ENCODE peak calls at places on chromosomes 11 and 22, in eight cellular contexts. L is stomach, D is B cell, C is A549, W is neural crest cell, P is ovary, Y is Calu3, X is RWPE1. Q is an unnamed sample.

GRCh38 chr11:132186699-132187098 is 816.3 kb downstream of the NTM start:
- DNase-seq in X (no peak), P (no peak), Y (no peak), C (no peak), W (peak), D (no peak), L (no peak), Q (no peak)

GRCh38 chr11:57210731-57211335 is 26.2 kb downstream of the APLNR start:
- DNase-seq in P (no peak), X (no peak), L (no peak), Y (no peak), W (no peak), C (no peak), D (no peak), Q (no peak)

GRCh38 chr11:57773026-57773598 is 11.5 kb downstream of the CTNND1 start:
- DNase-seq in W (no peak), L (no peak), P (no peak), Y (no peak), C (no peak), X (no peak), D (no peak), Q (no peak)

GRCh38 chr11:20238712-20239111 is 78.4 kb upstream of the DBX1 start:
- DNase-seq in W (no peak), P (no peak), Y (peak), C (no peak), L (no peak), D (no peak), X (no peak), Q (no peak)

GRCh38 chr11:119223856-119224255 is 17.7 kb downstream of the CBL start:
- DNase-seq in C (no peak), Y (no peak), W (no peak), L (no peak), X (no peak), P (no peak), D (no peak), Q (no peak)

GRCh38 chr11:119100246-119100959 is 1.2 kb downstream of the DPAGT1 start:
- DNase-seq in L (no peak), D (no peak), W (no peak), C (peak), Y (peak), P (no peak), X (no peak), Q (no peak)

GRCh38 chr22:36087784-36088183 is 59.2 kb upstream of the RBFOX2 start:
- DNase-seq in D (no peak), Y (no peak), X (no peak), C (no peak), L (no peak), W (no peak), P (no peak), Q (no peak)

GRCh38 chr11:116787786-116788486 is at the start of gene ZPR1:
- DNase-seq in W (peak), L (peak), C (peak), P (peak), X (peak), Y (peak), D (peak), Q (peak)

GRCh38 chr22:40654522-40655167 is 18.1 kb upstream of the MRTFA start:
- DNase-seq in L (peak), D (no peak), X (peak), W (no peak), Y (peak), P (no peak), C (peak), Q (no peak)

GRCh38 chr22:50314455-50315288 is 7.2 kb upstream of the PLXNB2 start:
- DNase-seq in W (no peak), Y (no peak), C (no peak), X (no peak), P (no peak), L (peak), D (peak), Q (peak)

GRCh38 chr11:132373405-132374141 is 1003.2 kb downstream of the NTM start:
- DNase-seq in W (no peak), P (no peak), X (no peak), L (no peak), C (no peak), D (no peak), Y (no peak), Q (no peak)

GRCh38 chr11:25943777-25944661 is 387.9 kb upstream of the ANO3 start:
- DNase-seq in X (no peak), Y (no peak), W (no peak), L (no peak), C (no peak), P (no peak), D (no peak), Q (no peak)

GRCh38 chr11:102121329-102121728 is 11.1 kb downstream of the YAP1 start:
- DNase-seq in C (no peak), P (no peak), X (no peak), D (no peak), L (no peak), W (no peak), Y (no peak), Q (no peak)

GRCh38 chr11:15930442-15931025 is 425.8 kb downstream of the SOX6 start:
- DNase-seq in L (no peak), Y (no peak), P (no peak), W (no peak), X (no peak), D (no peak), C (no peak), Q (peak)

GRCh38 chr11:45252134-45252856 is 33.8 kb downstream of the SYT13 start:
- DNase-seq in D (no peak), Y (peak), L (peak), P (no peak), X (peak), W (peak), C (peak), Q (no peak)

GRCh38 chr11:58075781-58076180 is 45.0 kb downstream of the OR6Q1 start:
- DNase-seq in C (no peak), D (no peak), L (no peak), Y (peak), X (peak), W (no peak), P (no peak), Q (no peak)

GRCh38 chr11:109033627-109034340 is 368.9 kb downstream of the DDX10 start:
- DNase-seq in W (no peak), Y (no peak), P (no peak), C (no peak), L (no peak), D (no peak), X (no peak), Q (no peak)

GRCh38 chr22:20035375-20036084 is 14.6 kb downstream of the TANGO2 start:
- DNase-seq in Y (no peak), X (no peak), W (no peak), L (no peak), C (no peak), P (no peak), D (no peak), Q (no peak)

GRCh38 chr11:29328961-29329441 is 687.8 kb downstream of the KCNA4 start:
- DNase-seq in D (no peak), X (peak), L (no peak), W (no peak), P (no peak), Y (peak), C (peak), Q (no peak)

GRCh38 chr22:49310354-49310753 is 517.3 kb downstream of the BRD1 start:
- DNase-seq in W (no peak), D (no peak), C (no peak), L (peak), Y (no peak), P (no peak), X (no peak), Q (no peak)

GRCh38 chr22:26360169-26360885 is 68.7 kb upstream of the ASPHD2 start:
- DNase-seq in L (peak), D (peak), P (peak), Y (peak), X (peak), W (peak), C (peak), Q (peak)

GRCh38 chr11:11899401-11899800 is 57.6 kb downstream of the USP47 start:
- DNase-seq in Y (no peak), C (peak), W (no peak), L (no peak), P (no peak), X (no peak), D (no peak), Q (no peak)

GRCh38 chr22:24965822-24966626 is 13.5 kb downstream of the KIAA1671 start:
- DNase-seq in Y (peak), C (peak), L (peak), P (peak), D (no peak), W (no peak), X (peak), Q (no peak)

GRCh38 chr11:70128435-70128906 is 50.4 kb downstream of the ANO1 start:
- DNase-seq in C (peak), P (no peak), W (no peak), L (peak), X (no peak), Y (peak), D (no peak), Q (no peak)

GRCh38 chr11:35366798-35367197 is 52.6 kb downstream of the SLC1A2 start:
- DNase-seq in W (no peak), Y (no peak), C (no peak), X (no peak), L (no peak), D (no peak), P (no peak), Q (no peak)

GRCh38 chr11:68342459-68343158 is 30.2 kb downstream of the LRP5 start:
- DNase-seq in P (no peak), C (no peak), X (peak), Y (peak), D (no peak), L (peak), W (no peak), Q (no peak)

GRCh38 chr11:11263238-11264030 is 89.6 kb downstream of the CSNK2A3 start:
- DNase-seq in D (no peak), X (no peak), L (no peak), W (no peak), P (no peak), C (no peak), Y (no peak), Q (no peak)

GRCh38 chr11:34242037-34242625 is 115.7 kb downstream of the ABTB2 start:
- DNase-seq in C (peak), Y (no peak), P (no peak), L (no peak), W (no peak), X (peak), D (no peak), Q (no peak)

GRCh38 chr22:48426466-48427380 is 1401.0 kb downstream of the BRD1 start:
- DNase-seq in P (no peak), C (no peak), W (no peak), X (no peak), Y (no peak), L (no peak), D (no peak), Q (no peak)

GRCh38 chr22:36435516-36436415 is 45.7 kb downstream of the TXN2 start:
- DNase-seq in D (peak), Y (peak), C (no peak), P (no peak), W (no peak), X (no peak), L (peak), Q (no peak)

GRCh38 chr11:34564406-34564805 is 50.8 kb upstream of the ELF5 start:
- DNase-seq in C (no peak), L (no peak), W (no peak), X (peak), P (no peak), Y (peak), D (no peak), Q (no peak)

GRCh38 chr22:30304495-30305244 is 15.4 kb upstream of the CASTOR1 start:
- DNase-seq in D (peak), Y (peak), C (no peak), P (no peak), X (peak), W (no peak), L (peak), Q (no peak)

GRCh38 chr22:31625661-31626426 is 36.2 kb downstream of the PISD start:
- DNase-seq in D (peak), P (peak), X (no peak), Y (no peak), W (peak), C (no peak), L (peak), Q (no peak)

GRCh38 chr11:66818231-66818955 is 24.8 kb upstream of the RCE1 start:
- DNase-seq in Y (no peak), X (no peak), P (no peak), W (no peak), L (no peak), C (no peak), D (no peak), Q (no peak)

GRCh38 chr11:111525456-111525855 is 10.9 kb downstream of the HOATZ start:
- DNase-seq in W (no peak), D (no peak), C (no peak), Y (no peak), L (no peak), X (no peak), P (no peak), Q (no peak)

GRCh38 chr11:41307371-41308080 is 151.9 kb downstream of the LRRC4C start:
- DNase-seq in X (no peak), Y (no peak), D (no peak), C (no peak), P (no peak), W (peak), L (no peak), Q (no peak)

GRCh38 chr11:69357458-69358397 is 63.8 kb downstream of the MYEOV start:
- DNase-seq in Y (no peak), C (no peak), X (no peak), P (no peak), W (no peak), D (no peak), L (peak), Q (no peak)

GRCh38 chr22:34416321-34416900 is 496.1 kb upstream of the LARGE1 start:
- DNase-seq in D (no peak), W (no peak), X (no peak), P (no peak), Y (no peak), L (no peak), C (no peak), Q (no peak)

GRCh38 chr22:34410111-34410510 is 489.8 kb upstream of the LARGE1 start:
- DNase-seq in L (no peak), D (no peak), W (no peak), P (no peak), X (no peak), Y (no peak), C (no peak), Q (no peak)

DNA sequence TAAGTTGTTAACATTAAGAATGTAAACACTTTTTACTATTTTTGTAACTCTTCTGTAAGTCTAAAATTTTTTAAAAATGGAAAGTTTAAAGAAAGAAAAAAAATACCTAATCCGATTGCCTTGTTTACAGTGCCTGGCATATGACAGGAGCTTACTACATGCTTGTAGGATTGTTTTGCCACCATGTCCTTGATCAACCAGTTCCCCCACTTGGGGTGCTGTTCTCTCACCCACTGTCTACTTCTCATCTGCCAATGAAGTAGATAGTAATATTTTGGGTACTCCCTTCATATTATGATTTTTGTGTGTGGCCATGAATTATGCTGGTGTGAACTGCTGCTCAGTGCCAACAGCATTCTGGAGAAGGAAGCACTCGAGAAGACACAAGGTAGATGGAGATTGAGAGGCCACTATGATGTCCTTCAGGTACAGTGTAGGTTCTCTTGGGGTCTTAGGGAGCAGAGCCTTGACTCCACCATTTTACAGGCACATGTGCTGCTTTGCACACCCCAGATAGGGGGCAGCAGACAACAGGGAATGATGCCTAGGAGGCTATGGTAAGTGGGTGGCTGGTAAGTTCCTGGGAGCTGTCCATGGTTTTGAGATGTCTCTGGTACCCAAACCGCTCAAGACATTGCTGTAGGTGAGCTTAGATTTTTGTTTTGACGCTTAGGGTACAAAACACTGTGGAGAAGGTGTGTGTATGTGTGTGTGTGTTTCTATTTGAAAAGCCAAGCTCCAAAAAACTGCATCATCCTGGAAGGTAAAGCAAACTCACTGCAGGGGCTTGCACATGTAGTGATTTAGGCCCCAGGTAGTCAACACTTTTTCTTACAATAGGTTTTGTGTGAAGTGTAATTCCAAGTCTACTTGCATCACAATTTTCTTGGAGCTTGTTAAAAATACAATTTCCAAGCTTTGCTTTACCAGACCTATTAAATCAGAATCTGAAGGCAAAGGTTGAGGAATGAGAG is 494.5 kb upstream of the LARGE1 start:
- DNase-seq in X (peak), Y (no peak), L (no peak), W (peak), C (peak), D (no peak), P (no peak), Q (no peak)
- TF ChIP-seq CTCF in X (peak), Y (no peak), L (no peak), W (peak), C (no peak), D (no peak), P (no peak), Q (no peak)

DNA sequence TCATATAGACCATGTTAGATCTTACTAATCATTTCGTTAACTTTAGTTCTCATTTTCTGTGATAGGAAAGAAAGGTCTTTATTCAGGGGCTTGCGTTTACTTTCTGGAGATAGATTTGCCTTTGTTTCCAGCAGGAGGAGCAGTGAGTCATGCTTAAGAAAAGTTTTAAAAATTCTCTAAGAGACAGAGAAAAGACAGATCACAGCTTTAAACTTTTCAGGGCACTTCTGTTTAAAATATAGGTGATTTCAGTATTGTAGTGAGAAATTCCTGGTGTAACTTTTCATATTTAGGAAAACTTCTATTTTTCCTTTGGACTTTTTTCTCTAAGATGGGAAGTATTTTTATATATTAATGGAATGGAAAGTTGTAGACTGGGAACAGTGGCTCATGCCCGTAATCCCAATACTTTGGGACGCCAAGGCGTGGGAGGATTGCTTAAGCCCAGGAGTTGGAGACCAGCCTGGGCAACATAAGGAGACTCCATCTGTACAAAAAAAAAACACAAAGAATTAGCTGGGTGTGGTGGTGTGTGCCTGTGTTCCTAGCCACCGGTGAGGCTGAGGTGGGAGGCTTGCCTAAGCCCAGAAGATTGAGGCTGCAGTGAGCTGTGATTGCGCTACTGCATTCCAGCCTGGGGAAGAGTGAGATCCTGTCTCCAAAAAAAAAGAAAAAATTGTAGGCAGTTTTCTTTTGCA is 60.3 kb downstream of the ATXN10 start:
- DNase-seq in D (no peak), W (no peak), Y (no peak), P (no peak), C (peak), X (no peak), L (no peak), Q (no peak)
- TF ChIP-seq CTCF in D (no peak), W (peak), Y (peak), P (peak), C (peak), X (peak), L (no peak), Q (no peak)

GRCh38 chr11:125075900-125076317 is 12.8 kb downstream of the SLC37A2 start:
- DNase-seq in X (peak), C (no peak), P (no peak), D (no peak), Y (no peak), W (no peak), L (no peak), Q (no peak)
- TF ChIP-seq CTCF in X (no peak), C (no peak), P (no peak), D (no peak), Y (no peak), W (no peak), L (no peak), Q (no peak)

GRCh38 chr11:83910135-83910534 is 624.0 kb upstream of the CCDC90B start:
- DNase-seq in D (no peak), Y (no peak), P (no peak), X (no peak), W (no peak), C (no peak), L (no peak), Q (no peak)

GRCh38 chr11:83909579-83909978 is 623.4 kb upstream of the CCDC90B start:
- DNase-seq in Y (no peak), C (no peak), L (no peak), W (no peak), X (no peak), P (no peak), D (no peak), Q (no peak)

DNA sequence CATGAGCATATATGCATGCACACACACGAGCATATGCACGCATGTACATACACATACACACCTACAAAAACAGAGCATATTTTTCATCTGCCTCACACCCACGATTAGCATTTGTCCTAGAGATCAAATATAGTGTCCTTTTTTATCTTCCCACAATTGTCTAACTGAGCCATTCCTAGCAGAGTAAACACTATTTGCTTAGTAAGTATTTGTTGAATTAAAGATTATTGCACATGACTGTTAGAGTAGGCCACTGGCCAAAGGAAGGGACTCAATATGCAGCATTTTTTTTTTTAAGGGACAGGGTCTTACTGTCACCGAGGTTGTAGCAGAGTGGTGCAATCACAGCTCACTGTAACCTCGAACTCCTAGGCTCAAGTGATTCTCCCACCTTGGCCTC is 622.3 kb upstream of the CCDC90B start:
- DNase-seq in L (no peak), C (no peak), P (no peak), X (no peak), Y (no peak), D (no peak), W (no peak), Q (no peak)
- TF ChIP-seq CTCF in L (no peak), C (no peak), P (no peak), X (no peak), Y (no peak), D (no peak), W (no peak), Q (no peak)

GRCh38 chr11:7690648-7691047 is 15.6 kb downstream of the OVCH2 start:
- DNase-seq in C (no peak), W (no peak), D (no peak), Y (no peak), X (no peak), L (no peak), P (no peak), Q (no peak)
- TF ChIP-seq CTCF in C (no peak), W (peak), D (no peak), Y (no peak), X (no peak), L (no peak), P (peak), Q (no peak)

Q was measured in CD14-positive monocyte.